ENCODE peak calls at places on chromosome 2, in four cellular contexts. J is K562, N is HCT116, I is HepG2. A is an unnamed sample.

GRCh38 chr2:66869076-66869475 is 434.2 kb downstream of the MEIS1 start:
- DNase-seq in J (no peak), N (no peak), I (no peak), A (no peak)

GRCh38 chr2:46977266-46977665 is 61.7 kb upstream of the MCFD2 start:
- DNase-seq in J (no peak), N (no peak), I (no peak), A (no peak)

GRCh38 chr2:70161069-70161534 is 29.7 kb downstream of the C2orf42 start:
- DNase-seq in J (no peak), N (no peak), I (no peak), A (peak; percentile 99)

GRCh38 chr2:165371356-165371755 is 98.1 kb upstream of the CSRNP3 start:
- DNase-seq in J (no peak), N (no peak), I (no peak), A (no peak)

GRCh38 chr2:111226797-111227700 is 106.3 kb downstream of the BCL2L11 start:
- DNase-seq in J (no peak), N (no peak), I (no peak), A (no peak)

GRCh38 chr2:55843096-55843991 is 80.2 kb downstream of the EFEMP1 start:
- DNase-seq in J (no peak), N (no peak), I (peak; percentile 59), A (no peak)

GRCh38 chr2:151945186-151945585 is 117.0 kb upstream of the ARL5A start:
- DNase-seq in J (no peak), N (no peak), I (no peak), A (no peak)

GRCh38 chr2:134079373-134079772 is 174.5 kb upstream of the MGAT5 start:
- DNase-seq in J (no peak), N (no peak), I (no peak), A (no peak)

GRCh38 chr2:201322772-201323171 is 34.4 kb downstream of the FLACC1 start:
- DNase-seq in J (no peak), N (no peak), I (no peak), A (no peak)

GRCh38 chr2:239855863-239856587 is 169.1 kb downstream of the NDUFA10 start:
- DNase-seq in J (no peak), N (no peak), I (no peak), A (no peak)

GRCh38 chr2:127049927-127050802 is 56.8 kb downstream of the BIN1 start:
- DNase-seq in J (peak; percentile 88), N (no peak), I (peak; percentile 24), A (no peak)

GRCh38 chr2:28909655-28910054 is 15.2 kb downstream of the WDR43 start:
- DNase-seq in J (no peak), N (no peak), I (no peak), A (no peak)

GRCh38 chr2:225056330-225057073 is 14.2 kb upstream of the DOCK10 start:
- DNase-seq in J (no peak), N (no peak), I (no peak), A (no peak)

GRCh38 chr2:128276878-128277675 is 41.6 kb downstream of the HS6ST1 start:
- DNase-seq in J (no peak), N (no peak), I (no peak), A (no peak)

GRCh38 chr2:43333656-43334144 is 107.3 kb upstream of the ZFP36L2 start:
- DNase-seq in J (no peak), N (no peak), I (no peak), A (no peak)

GRCh38 chr2:155368934-155369333 is 670.4 kb downstream of the KCNJ3 start:
- DNase-seq in J (no peak), N (peak; percentile 3), I (peak; percentile 12), A (no peak)

GRCh38 chr2:227627769-227628168 is 10.5 kb downstream of the SCYGR4 start:
- DNase-seq in J (no peak), N (no peak), I (no peak), A (peak; percentile 50)

GRCh38 chr2:240919786-240920782 is 13.9 kb downstream of the CROCC2 start:
- DNase-seq in J (no peak), N (no peak), I (no peak), A (no peak)

GRCh38 chr2:182646763-182647498 is 69.1 kb upstream of the DNAJC10 start:
- DNase-seq in J (no peak), N (no peak), I (no peak), A (no peak)

GRCh38 chr2:186757009-186757408 is 63.1 kb downstream of the FAM171B start:
- DNase-seq in J (no peak), N (no peak), I (no peak), A (no peak)

GRCh38 chr2:20609349-20609994 is 41.4 kb downstream of the HS1BP3 start:
- DNase-seq in J (no peak), N (no peak), I (peak; percentile 41), A (no peak)

GRCh38 chr2:236553522-236553921 is 16.1 kb upstream of the ACKR3 start:
- DNase-seq in J (no peak), N (no peak), I (no peak), A (no peak)

GRCh38 chr2:132416080-132416911 is at the start of gene GPR39:
- DNase-seq in J (peak; percentile 10), N (peak; percentile 94), I (peak; percentile 92), A (no peak)

GRCh38 chr2:96161785-96162367 is 16.6 kb upstream of the DUSP2 start:
- DNase-seq in J (no peak), N (no peak), I (no peak), A (peak; percentile 66)

GRCh38 chr2:119252186-119253113 is 28.8 kb downstream of the STEAP3 start:
- DNase-seq in J (no peak), N (peak; percentile 91), I (no peak), A (no peak)

GRCh38 chr2:15704086-15704787 is 112.6 kb downstream of the DDX1 start:
- DNase-seq in J (no peak), N (no peak), I (no peak), A (no peak)

GRCh38 chr2:70777450-70777849 is 9.4 kb upstream of the ADD2 start:
- DNase-seq in J (no peak), N (no peak), I (no peak), A (no peak)

GRCh38 chr2:52539026-52539964 is 1228.3 kb upstream of the CHAC2 start:
- DNase-seq in J (no peak), N (no peak), I (no peak), A (no peak)

GRCh38 chr2:232232915-232233314 is 145.6 kb upstream of the ALPP start:
- DNase-seq in J (no peak), N (no peak), I (no peak), A (no peak)

GRCh38 chr2:151020411-151020810 is 241.3 kb downstream of the RBM43 start:
- DNase-seq in J (no peak), N (no peak), I (no peak), A (no peak)

GRCh38 chr2:60484080-60484737 is 69.2 kb downstream of the BCL11A start:
- DNase-seq in J (no peak), N (no peak), I (peak; percentile 13), A (no peak)

GRCh38 chr2:218745160-218745558 is 34.5 kb downstream of the TTLL4 start:
- DNase-seq in J (no peak), N (no peak), I (peak; percentile 88), A (no peak)

GRCh38 chr2:235432741-235433520 is 60.9 kb upstream of the AGAP1 start:
- DNase-seq in J (no peak), N (no peak), I (no peak), A (no peak)

GRCh38 chr2:199315299-199316179 is 142.2 kb downstream of the SATB2 start:
- DNase-seq in J (peak; percentile 27), N (no peak), I (peak; percentile 6), A (no peak)
- TF ChIP-seq SRF in J (no peak), N (no peak), I (no peak), A (no peak)

DNA sequence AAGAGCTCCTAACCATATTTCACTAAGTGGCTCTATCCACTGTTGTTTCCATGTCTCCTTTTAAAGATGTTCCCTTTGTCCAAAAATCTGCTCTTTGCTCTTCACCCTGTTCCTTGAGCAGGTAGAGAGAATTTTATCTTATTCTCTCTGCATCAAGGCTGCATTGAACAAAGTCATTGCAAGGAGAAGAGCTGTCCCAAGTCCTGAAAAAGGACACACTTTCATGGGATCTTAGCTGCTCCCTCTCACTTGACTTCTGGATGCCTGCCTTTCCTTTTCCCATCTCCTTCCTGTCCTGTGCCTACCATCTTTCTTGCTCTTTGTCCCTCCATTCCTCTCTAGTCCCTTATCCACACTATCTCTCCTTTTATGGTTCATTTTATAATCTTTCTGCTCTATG is 235.2 kb upstream of the THSD7B start:
- DNase-seq in J (no peak), N (no peak), I (no peak), A (no peak)
- TF ChIP-seq REST in J (peak; percentile 75), N (peak; percentile 42), I (peak; percentile 30), A (peak; percentile 69)

DNA sequence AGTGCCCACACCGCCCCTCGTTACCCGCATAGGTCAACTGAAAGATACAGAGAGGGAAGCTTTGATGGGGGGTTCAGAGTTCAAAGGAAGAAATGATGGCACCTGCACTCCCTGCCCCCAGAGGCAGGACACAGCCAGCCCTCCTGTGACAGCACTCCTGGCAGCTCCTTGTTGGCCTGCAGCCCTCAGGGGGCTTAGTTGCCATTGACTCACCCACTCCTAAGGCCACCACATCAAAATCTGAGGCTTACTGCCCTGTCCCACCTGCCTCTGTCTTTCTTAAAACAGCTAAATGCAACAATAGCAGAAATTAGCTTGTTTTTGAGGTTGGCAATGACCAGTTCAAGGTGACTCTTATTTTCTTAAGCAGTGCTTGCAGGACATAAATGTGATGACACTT is 31.6 kb upstream of the SLC35F6 start:
- DNase-seq in J (no peak), N (no peak), I (no peak), A (no peak)
- TF ChIP-seq SRF in J (no peak), N (no peak), I (no peak), A (no peak)

DNA sequence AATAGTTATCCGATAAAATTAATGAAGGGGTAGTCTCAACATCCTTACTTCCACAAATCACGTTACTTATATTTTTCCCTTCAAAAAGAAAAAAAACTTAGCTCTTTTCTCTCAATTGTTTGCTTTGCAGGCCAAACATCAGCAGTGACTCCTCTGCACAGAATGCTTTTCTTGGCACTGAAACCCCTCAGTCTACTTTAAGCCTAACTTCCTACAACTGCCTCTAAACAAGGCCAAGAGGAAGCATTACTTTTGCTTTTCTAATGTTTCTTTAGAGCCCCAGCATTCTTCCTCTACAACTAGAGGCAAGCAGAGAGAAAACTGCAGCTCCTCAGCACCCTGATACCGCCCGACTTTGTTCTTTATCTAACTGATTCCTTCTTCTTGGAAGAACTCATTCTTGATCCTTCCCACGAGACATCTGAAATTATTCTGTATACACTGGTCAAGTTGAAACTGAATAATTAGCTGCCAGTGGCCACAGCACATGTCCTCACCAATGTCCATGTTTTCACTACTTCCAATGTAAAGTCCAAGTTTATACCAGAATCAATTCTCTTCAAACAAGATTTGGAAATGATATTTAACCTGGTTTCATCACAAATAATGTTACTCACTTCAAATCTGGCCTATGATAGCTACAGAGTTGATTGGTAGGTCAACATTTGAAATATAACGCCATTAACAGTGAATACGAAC is 55.3 kb downstream of the DTNB start:
- DNase-seq in J (no peak), N (no peak), I (peak; percentile 10), A (no peak)
- TF ChIP-seq REST in J (no peak), N (no peak), I (no peak), A (no peak)

GRCh38 chr2:64400733-64401500 is 53.0 kb upstream of the LGALSL start:
- DNase-seq in J (no peak), N (no peak), I (peak; percentile 60), A (no peak)
- TF ChIP-seq SRF in J (no peak), N (no peak), I (no peak), A (no peak)

DNA sequence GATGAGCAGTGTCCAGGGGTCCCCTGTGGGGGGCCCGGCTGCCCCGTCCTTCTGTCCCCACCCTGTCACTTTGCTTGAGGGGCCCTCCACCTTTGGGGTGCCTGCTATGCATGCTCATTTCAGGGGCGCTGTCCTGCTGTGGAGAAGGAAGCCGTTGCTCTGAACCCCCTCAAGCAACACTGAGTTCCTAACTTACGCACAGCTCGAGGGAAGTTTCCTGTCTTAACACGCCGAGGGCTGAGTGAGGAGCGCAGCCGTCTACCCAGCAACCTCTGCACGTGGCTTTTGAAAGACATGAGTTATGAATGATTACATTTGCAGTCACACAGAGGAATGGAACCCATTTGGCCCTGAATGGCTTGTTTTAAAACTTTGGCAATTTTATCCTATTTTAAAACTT is 14.0 kb downstream of the RAMP1 start:
- DNase-seq in J (no peak), N (no peak), I (no peak), A (no peak)
- TF ChIP-seq REST in J (no peak), N (no peak), I (no peak), A (no peak)

A was measured in GM12878.